ENCODE peak calls at places on chromosomes 11 and 22, in five cellular contexts. T is fibroblast of the aortic adventitia, Z is mammary epithelial cell, O is right atrium auricular region, N is bronchial epithelial cell. P is an unnamed sample.

GRCh38 chr22:41302016-41302767 is 867 bp downstream of the ZC3H7B start:
- DNase-seq in T (peak), Z (no peak), O (no peak), N (no peak), P (no peak)

GRCh38 chr11:34609850-34610249 is 11.0 kb upstream of the EHF start:
- DNase-seq in T (no peak), Z (peak), O (no peak), N (peak), P (no peak)

GRCh38 chr22:49709464-49709863 is 118.2 kb downstream of the BRD1 start:
- DNase-seq in T (no peak), Z (no peak), O (no peak), N (no peak), P (no peak)

GRCh38 chr22:37545703-37546435 is 14.4 kb upstream of the CDC42EP1 start:
- DNase-seq in T (peak), Z (peak), O (peak), N (peak), P (peak)

GRCh38 chr22:33781396-33781795 is 138.9 kb downstream of the LARGE1 start:
- DNase-seq in T (peak), Z (no peak), O (no peak), N (no peak), P (no peak)

GRCh38 chr11:34948721-34949120 is 32.3 kb downstream of the PDHX start:
- DNase-seq in T (peak), Z (no peak), O (no peak), N (no peak), P (peak)

GRCh38 chr11:12643029-12643428 is 31.2 kb upstream of the TEAD1 start:
- DNase-seq in T (no peak), Z (no peak), O (no peak), N (no peak), P (no peak)

GRCh38 chr11:120413480-120413879 is 77.3 kb downstream of the ARHGEF12 start:
- DNase-seq in T (peak), Z (peak), O (no peak), N (peak), P (peak)

GRCh38 chr22:29660021-29660420 is 56.6 kb downstream of the NF2 start:
- DNase-seq in T (no peak), Z (no peak), O (no peak), N (no peak), P (no peak)

GRCh38 chr11:44286268-44286880 is 23.6 kb downstream of the ALX4 start:
- DNase-seq in T (peak), Z (peak), O (no peak), N (peak), P (peak)

GRCh38 chr11:119422505-119423416 is at the start of gene THY1:
- DNase-seq in T (peak), Z (no peak), O (no peak), N (no peak), P (peak)

DNA sequence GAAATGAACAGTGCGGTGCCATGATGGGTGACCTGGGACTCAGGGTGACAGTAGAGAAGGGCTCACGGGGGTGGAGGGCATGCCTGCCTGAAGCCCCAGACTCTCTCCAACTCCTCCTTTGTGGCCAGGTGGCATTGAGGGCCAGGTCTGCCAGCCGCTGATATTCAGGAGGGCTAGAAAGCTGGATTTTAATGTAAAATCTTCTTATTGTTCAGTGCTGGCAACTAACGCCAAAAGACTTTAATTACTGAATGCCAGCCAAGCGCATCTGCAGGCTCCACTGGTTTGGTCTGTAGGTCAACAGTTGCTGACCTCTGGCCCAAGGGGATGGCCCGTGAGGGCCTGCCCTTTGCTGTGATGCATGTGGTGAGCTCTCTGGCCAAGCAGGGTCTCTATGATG is 10.3 kb downstream of the MRGPRG start:
- DNase-seq in T (no peak), Z (no peak), O (no peak), N (no peak), P (no peak)
- TF ChIP-seq CTCF in T (no peak), Z (no peak), O (no peak), N (no peak), P (no peak)

GRCh38 chr11:125901872-125902271 is 1.1 kb downstream of the PUS3 start:
- DNase-seq in T (no peak), Z (no peak), O (no peak), N (no peak), P (no peak)
- H3K4me3 ChIP-seq in T (peak), Z (no peak), O (no peak), N (no peak), P (no peak)

GRCh38 chr11:107969219-107969618 is 39.5 kb upstream of the CUL5 start:
- DNase-seq in T (no peak), Z (no peak), O (no peak), N (no peak), P (no peak)
- TF ChIP-seq CTCF in T (no peak), Z (peak), O (no peak), N (no peak), P (no peak)

DNA sequence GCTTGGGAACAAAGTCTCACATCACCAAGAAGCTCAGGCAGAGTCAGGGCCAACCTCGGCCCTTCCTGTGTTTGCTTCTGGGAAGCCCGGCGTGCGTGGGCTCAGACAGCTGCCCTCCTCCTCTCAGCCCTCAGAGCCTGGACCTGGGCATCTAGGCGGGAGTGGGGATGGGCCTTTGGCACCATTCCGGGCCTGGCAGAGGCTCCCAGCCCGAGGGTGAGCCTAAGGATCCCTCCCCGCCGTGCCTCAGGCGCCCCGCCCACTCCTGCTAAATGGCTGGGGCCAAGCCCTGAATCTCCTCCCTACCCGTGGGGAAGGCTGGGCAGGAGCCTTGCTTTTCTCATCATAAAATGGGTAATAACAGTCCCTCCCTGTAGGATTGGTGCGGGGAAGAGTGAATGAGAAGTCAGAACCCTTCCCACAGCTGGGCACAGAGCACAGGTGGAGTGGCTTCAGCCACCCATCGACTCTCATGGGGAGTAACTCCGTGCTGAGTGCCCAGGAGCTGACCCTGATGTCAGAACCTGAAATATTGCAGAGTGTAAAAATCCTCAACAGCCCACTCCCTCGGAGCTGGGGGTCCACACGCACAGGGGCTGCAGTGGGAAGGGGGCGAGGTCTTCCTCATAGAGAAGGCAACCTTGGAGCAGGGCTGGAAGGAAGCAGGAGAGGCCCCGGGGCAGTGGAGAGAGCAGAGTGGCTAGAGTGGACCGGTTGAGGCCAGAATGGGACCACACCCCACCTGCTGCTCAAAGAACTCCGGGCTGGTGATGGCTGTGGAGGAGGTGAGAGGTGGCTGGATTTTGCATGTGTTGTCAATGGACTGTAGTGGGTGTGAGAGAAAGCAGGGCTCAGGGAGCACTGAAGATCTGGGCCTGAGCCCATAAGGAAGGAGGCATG is 18.8 kb upstream of the CDKN1C start:
- DNase-seq in T (peak), Z (no peak), O (no peak), N (no peak), P (no peak)
- H3K4me3 ChIP-seq in T (peak), Z (no peak), O (no peak), N (no peak), P (no peak)

DNA sequence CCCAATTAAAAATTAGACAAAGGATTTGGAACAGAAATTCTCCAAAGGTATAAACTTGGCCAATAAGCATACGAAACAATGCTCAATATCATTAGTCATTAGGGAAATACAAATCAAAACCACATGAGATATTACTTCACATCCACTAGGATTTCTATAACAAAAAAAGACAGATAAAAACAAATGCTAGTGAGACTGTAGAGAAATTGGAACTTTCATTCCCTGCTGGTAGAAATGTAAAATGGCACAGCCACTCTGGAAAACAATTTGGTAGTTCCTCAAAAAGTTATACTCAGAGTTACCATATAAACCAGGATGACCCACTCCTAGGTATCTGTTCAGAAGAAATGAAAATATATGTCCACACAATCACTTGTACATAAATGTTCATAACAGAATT is 71.6 kb downstream of the RPL27A start:
- DNase-seq in T (peak), Z (peak), O (no peak), N (no peak), P (peak)
- TF ChIP-seq CTCF in T (peak), Z (peak), O (no peak), N (peak), P (peak)

P was measured in foreskin fibroblast.